ENCODE peak calls at places on chromosomes 7 and 10, in eight cellular contexts. Q is adrenal gland; B is central memory CD4-positive, alpha-beta T cell; P is stimulated activated CD4-positive, alpha-beta T cell treated with anti-CD3 and anti-CD28 coated beads, Interleukin-4, amount 100 ng/mL, for 24 hours; V is HS-5; R is nucleus accumbens; Z is type B pancreatic cell; I is nephron progenitor cell. U is an unnamed sample.

GRCh38 chr7:116075351-116076145 is 45.0 kb upstream of the TFEC start:
- DNase-seq in I (no peak), B (no peak), Q (no peak), V (no peak), Z (no peak), R (no peak), P (no peak), U (peak)

GRCh38 chr10:6299234-6299633 is 96.5 kb downstream of the PFKFB3 start:
- DNase-seq in Z (no peak), Q (peak), V (no peak), R (no peak), P (no peak), B (no peak), I (no peak), U (no peak)

GRCh38 chr10:119502214-119502613 is 40.3 kb downstream of the RGS10 start:
- DNase-seq in I (peak), P (peak), Z (no peak), V (no peak), B (peak), Q (no peak), R (no peak), U (no peak)

GRCh38 chr7:28937103-28937502 is 21.0 kb downstream of the TRIL start:
- DNase-seq in R (no peak), I (no peak), P (no peak), Z (no peak), B (no peak), Q (no peak), V (no peak), U (no peak)

GRCh38 chr7:151503902-151504714 is 15.6 kb downstream of the RHEB start:
- DNase-seq in I (no peak), Q (peak), R (no peak), P (no peak), Z (no peak), V (peak), B (no peak), U (no peak)

GRCh38 chr10:11773777-11774441 is 31.7 kb downstream of the ECHDC3 start:
- DNase-seq in B (no peak), Z (no peak), P (no peak), R (no peak), I (peak), V (no peak), Q (no peak), U (no peak)

GRCh38 chr10:47364366-47364765 is 16.2 kb downstream of the RBP3 start:
- DNase-seq in P (no peak), I (no peak), V (no peak), R (no peak), B (no peak), Q (no peak), Z (no peak), U (no peak)

GRCh38 chr7:30979027-30979426 is 15.3 kb downstream of the GHRHR start:
- DNase-seq in Z (peak), R (no peak), B (no peak), I (no peak), Q (no peak), V (no peak), P (no peak), U (no peak)

GRCh38 chr7:145020454-145020853 is 184.6 kb upstream of the TPK1 start:
- DNase-seq in I (no peak), V (no peak), R (no peak), B (no peak), Q (no peak), Z (no peak), P (no peak), U (no peak)

GRCh38 chr7:91083855-91084644 is 180.2 kb upstream of the FZD1 start:
- DNase-seq in Q (no peak), P (no peak), R (no peak), B (no peak), I (no peak), V (no peak), Z (no peak), U (peak)

GRCh38 chr10:59991661-59992060 is 85.3 kb upstream of the CCDC6 start:
- DNase-seq in I (peak), B (no peak), V (no peak), Q (no peak), R (peak), Z (no peak), P (no peak), U (no peak)